ENCODE peak calls at places on chromosomes 4 and X, in seven cellular contexts. C is AG04450, J is mesothelial cell of epicardium, P is GM12865, L is vagina, Z is hepatocyte, K is transverse colon. G is an unnamed sample.

GRCh38 chrX:34654939-34655338 is 2.1 kb downstream of the TMEM47 start:
- DNase-seq in P (no peak), K (no peak), Z (no peak), J (no peak), L (no peak), C (no peak), G (no peak)

GRCh38 chr4:79922011-79922410 is 151.0 kb downstream of the ANTXR2 start:
- DNase-seq in L (no peak), K (no peak), Z (no peak), J (no peak), P (no peak), C (no peak), G (no peak)

GRCh38 chr4:13522282-13523104 is 21.8 kb downstream of the NKX3-2 start:
- DNase-seq in C (no peak), Z (no peak), P (no peak), L (no peak), J (no peak), K (no peak), G (no peak)

GRCh38 chrX:5829060-5829459 is 399.6 kb downstream of the NLGN4X start:
- DNase-seq in K (no peak), L (no peak), J (no peak), Z (no peak), C (no peak), P (no peak), G (no peak)

GRCh38 chrX:2614911-2615310 is 76.2 kb upstream of the CD99 start:
- DNase-seq in K (no peak), L (no peak), C (peak), J (no peak), Z (peak), P (no peak), G (no peak)

GRCh38 chrX:51608766-51609165 is 9.9 kb downstream of the CENPVL3 start:
- DNase-seq in J (no peak), Z (no peak), L (no peak), C (no peak), K (no peak), P (no peak), G (no peak)

GRCh38 chr4:164514765-164515164 is 239.2 kb upstream of the SMIM31 start:
- DNase-seq in L (no peak), K (no peak), J (no peak), P (no peak), Z (no peak), C (no peak), G (no peak)

GRCh38 chr4:138235419-138235952 is 6.7 kb downstream of the SLC7A11 start:
- DNase-seq in K (no peak), L (no peak), C (peak), P (no peak), J (no peak), Z (no peak), G (no peak)

GRCh38 chrX:43239356-43239755 is 416.7 kb upstream of the MAOA start:
- DNase-seq in K (no peak), Z (no peak), C (no peak), J (no peak), L (no peak), P (no peak), G (no peak)

GRCh38 chr4:74934016-74934821 is 1.3 kb downstream of the PARM1 start:
- DNase-seq in C (no peak), J (no peak), K (peak), Z (peak), P (peak), L (no peak), G (peak)

GRCh38 chr4:155444695-155445094 is 67.9 kb upstream of the MAP9 start:
- DNase-seq in K (no peak), C (no peak), L (no peak), J (no peak), Z (no peak), P (no peak), G (no peak)

GRCh38 chr4:155445306-155445705 is 68.5 kb upstream of the MAP9 start:
- DNase-seq in J (no peak), C (no peak), L (no peak), K (no peak), P (no peak), Z (no peak), G (no peak)

GRCh38 chr4:155441475-155441874 is 64.7 kb upstream of the MAP9 start:
- DNase-seq in C (no peak), J (no peak), L (no peak), Z (no peak), K (no peak), P (no peak), G (no peak)

GRCh38 chr4:155442267-155443105 is 65.7 kb upstream of the MAP9 start:
- DNase-seq in L (no peak), C (no peak), K (peak), J (peak), P (peak), Z (peak), G (peak)
- TF ChIP-seq CTCF in L (peak), C (peak), K (peak), J (peak), P (peak), Z (peak), G (peak)

GRCh38 chrX:21725498-21725897 is 32.4 kb downstream of the SMPX start:
- DNase-seq in C (peak), P (no peak), Z (peak), K (no peak), J (no peak), L (no peak), G (no peak)
- TF ChIP-seq CTCF in C (peak), P (no peak), Z (peak), K (no peak), J (peak), L (no peak), G (peak)

DNA sequence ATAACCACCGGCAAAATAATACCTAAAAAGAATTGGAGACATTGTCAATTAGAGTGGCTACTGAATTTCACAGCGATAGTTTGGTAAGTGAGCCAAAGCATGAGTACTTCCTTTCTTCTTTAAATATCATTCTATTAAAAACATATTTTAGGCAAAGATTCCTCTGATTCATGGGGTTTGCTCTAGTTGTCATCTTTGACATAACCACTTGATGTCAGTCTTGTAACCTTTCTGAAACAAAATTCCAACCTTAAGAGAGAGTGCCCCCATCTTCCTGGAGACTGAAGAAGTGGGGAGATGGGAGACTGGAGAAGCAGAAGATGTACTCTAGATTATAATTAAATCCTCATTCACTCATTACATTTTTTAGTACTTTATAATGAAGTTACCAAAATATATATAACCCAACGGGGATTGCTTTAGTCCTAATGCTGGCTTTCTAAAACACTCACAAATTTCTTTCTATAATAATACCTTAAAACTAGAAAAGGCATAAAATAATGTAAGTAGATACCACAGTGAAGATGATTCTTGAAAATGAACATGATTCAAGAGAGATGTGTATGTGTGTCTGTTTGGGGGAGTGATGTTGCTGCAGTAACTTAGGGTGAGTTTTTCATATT is 96.4 kb downstream of the EMCN start:
- DNase-seq in L (no peak), J (no peak), Z (peak), C (no peak), P (peak), K (no peak), G (no peak)
- TF ChIP-seq CTCF in L (no peak), J (no peak), Z (peak), C (peak), P (peak), K (peak), G (no peak)

GRCh38 chrX:105975382-105975781 is 63.1 kb downstream of the SERPINA7 start:
- DNase-seq in K (no peak), C (no peak), P (no peak), Z (peak), J (no peak), L (no peak), G (no peak)
- TF ChIP-seq CTCF in K (no peak), C (no peak), P (no peak), Z (peak), J (no peak), L (no peak), G (no peak)

GRCh38 chr4:62709618-62710252 is 1509.6 kb downstream of the ADGRL3 start:
- DNase-seq in C (no peak), K (no peak), Z (peak), J (no peak), P (peak), L (no peak), G (peak)
- TF ChIP-seq CTCF in C (no peak), K (peak), Z (peak), J (peak), P (peak), L (no peak), G (peak)